ENCODE peak calls at places on chromosomes 13 and 19, in seven cellular contexts. Y, P, Q, G, W, M and A are unnamed samples.

GRCh38 chr13:40077396-40078027 is 422.1 kb downstream of the COG6 start:
- DNase-seq in G (no peak), Q (no peak), P (no peak), W (no peak), Y (no peak), M (no peak), A (no peak)

GRCh38 chr19:13099073-13099999 is 3.3 kb downstream of the LYL1 start:
- DNase-seq in G (peak; percentile 70), P (no peak), M (no peak), Y (no peak), Q (no peak), W (no peak), A (peak; percentile 37)

GRCh38 chr13:111630411-111630810 is 310.0 kb downstream of the TEX29 start:
- DNase-seq in P (no peak), M (no peak), W (no peak), Y (no peak), Q (no peak), G (no peak), A (no peak)

GRCh38 chr13:111597041-111598017 is 276.9 kb downstream of the TEX29 start:
- DNase-seq in M (no peak), G (no peak), Q (no peak), P (no peak), W (no peak), Y (no peak), A (no peak)

GRCh38 chr13:44819245-44819644 is 170.0 kb downstream of the NUFIP1 start:
- DNase-seq in Y (no peak), Q (peak; percentile 95), P (peak; percentile 93), M (peak; percentile 85), W (no peak), G (no peak), A (peak; percentile 82)

GRCh38 chr13:63910406-63910957 is 2494.8 kb upstream of the PCDH20 start:
- DNase-seq in Q (peak; percentile 7), Y (no peak), P (peak; percentile 6), G (no peak), M (no peak), W (no peak), A (peak; percentile 38)

GRCh38 chr19:19334063-19334988 is 13.7 kb downstream of the MAU2 start:
- DNase-seq in Q (no peak), G (no peak), W (no peak), P (no peak), M (no peak), Y (no peak), A (no peak)

GRCh38 chr13:108987488-108987887 is 358.1 kb downstream of the MYO16 start:
- DNase-seq in G (no peak), W (no peak), Q (peak; percentile 62), Y (no peak), M (no peak), P (peak; percentile 23), A (peak; percentile 7)

GRCh38 chr19:53870485-53870844 is 2.8 kb downstream of the MYADM start:
- DNase-seq in M (no peak), P (no peak), Q (no peak), G (no peak), Y (no peak), W (no peak), A (no peak)

GRCh38 chr13:30792257-30793000 is 57.1 kb downstream of the ALOX5AP start:
- DNase-seq in M (peak; percentile 47), P (peak; percentile 93), W (peak; percentile 76), Y (peak; percentile 84), G (peak; percentile 79), Q (peak; percentile 94), A (peak; percentile 92)

GRCh38 chr13:50697746-50698526 is 145.6 kb downstream of the DLEU7 start:
- DNase-seq in Y (no peak), M (no peak), P (no peak), W (no peak), Q (no peak), G (no peak), A (no peak)

GRCh38 chr13:23848639-23849282 is 40.4 kb downstream of the MIPEP start:
- DNase-seq in M (no peak), G (no peak), W (no peak), Y (no peak), Q (no peak), P (no peak), A (no peak)

GRCh38 chr13:47672982-47673670 is 327.9 kb downstream of the SUCLA2 start:
- DNase-seq in W (no peak), P (peak; percentile 94), Q (peak; percentile 93), M (no peak), Y (no peak), G (no peak), A (peak; percentile 95)

GRCh38 chr13:50678464-50679162 is 164.9 kb downstream of the DLEU7 start:
- DNase-seq in M (peak; percentile 36), P (peak; percentile 99), Y (no peak), Q (peak; percentile 60), G (no peak), W (no peak), A (peak; percentile 55)

GRCh38 chr13:112596220-112596619 is 8.3 kb upstream of the TUBGCP3 start:
- DNase-seq in Y (no peak), W (no peak), M (no peak), G (no peak), Q (no peak), P (peak; percentile 55), A (no peak)

GRCh38 chr13:66689628-66690027 is 540.5 kb downstream of the PCDH9 start:
- DNase-seq in M (no peak), W (no peak), Y (no peak), G (no peak), Q (peak; percentile 40), P (peak; percentile 12), A (peak; percentile 71)

GRCh38 chr13:103282571-103283450 is 216.6 kb upstream of the SLC10A2 start:
- DNase-seq in Y (no peak), M (no peak), P (peak; percentile 93), G (no peak), Q (peak; percentile 49), W (no peak), A (peak; percentile 95)
- H3K4me3 ChIP-seq in Y (no peak overlapping the region), M (no peak overlapping the region), P (peak overlapping the region; percentile 23), G (no peak overlapping the region), Q (no peak overlapping the region), W (no peak overlapping the region), A (peak overlapping the region; percentile 36)

GRCh38 chr13:92966341-92966740 is 260.3 kb upstream of the GPC6 start:
- DNase-seq in G (no peak), M (no peak), W (no peak), P (no peak), Q (no peak), Y (no peak), A (no peak)

GRCh38 chr13:92963029-92963428 is 263.6 kb upstream of the GPC6 start:
- DNase-seq in P (peak; percentile 60), W (no peak), G (no peak), Q (peak; percentile 20), Y (no peak), M (no peak), A (no peak)

GRCh38 chr13:92972751-92973150 is 253.9 kb upstream of the GPC6 start:
- DNase-seq in Q (no peak), P (no peak), Y (no peak), M (no peak), W (no peak), G (no peak), A (no peak)

GRCh38 chr13:92966900-92967299 is 259.7 kb upstream of the GPC6 start:
- DNase-seq in M (no peak), Q (no peak), P (no peak), W (no peak), G (no peak), Y (no peak), A (no peak)

DNA sequence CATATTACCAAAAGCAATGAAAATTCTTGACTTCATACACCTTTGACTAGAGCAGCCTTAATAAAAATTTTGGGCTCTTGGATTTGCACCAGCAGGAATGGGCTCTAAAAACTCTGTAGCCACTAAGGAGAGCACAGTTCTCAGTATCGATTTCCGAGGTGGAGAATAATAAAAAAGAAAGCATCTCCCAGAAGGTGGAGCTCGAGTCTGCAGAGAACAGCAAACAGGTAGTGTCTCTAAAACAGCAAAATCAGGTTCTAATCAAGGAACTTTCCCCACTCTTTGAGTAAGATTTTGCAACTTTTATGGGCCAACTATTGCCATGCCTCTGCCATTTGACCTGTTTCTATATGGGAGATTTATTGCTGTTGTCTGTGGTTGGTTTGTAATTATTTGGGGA is 258.7 kb upstream of the GPC6 start:
- DNase-seq in G (no peak), W (no peak), P (no peak), Q (peak; percentile 16), Y (no peak), M (no peak), A (peak; percentile 23)
- TF ChIP-seq CTCF in G (no peak), W (no peak), P (no peak), Q (peak; percentile 46), Y (no peak), M (no peak), A (peak; percentile 15)

DNA sequence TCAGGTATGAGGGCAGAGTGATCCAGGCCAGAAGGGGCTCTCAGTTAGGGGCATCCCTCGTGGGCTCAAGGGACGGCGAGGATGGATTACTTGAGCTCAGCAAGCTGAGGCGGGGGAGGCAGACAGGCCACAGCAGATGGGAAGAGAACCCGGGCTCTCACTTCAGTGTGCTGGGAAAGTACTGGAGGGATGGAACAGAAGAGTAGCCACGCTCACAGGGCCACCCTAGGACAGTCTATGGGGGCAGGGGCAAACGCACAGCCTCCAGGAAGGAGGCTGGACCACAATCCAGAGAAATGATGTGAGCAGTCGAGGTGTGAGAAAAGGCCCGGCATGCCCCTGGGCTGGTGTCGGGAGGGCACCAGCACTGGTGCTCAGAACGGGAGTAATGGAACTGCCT is 9.2 kb downstream of the GJA3 start:
- DNase-seq in G (no peak), Q (no peak), P (no peak), W (no peak), M (no peak), Y (no peak), A (no peak)
- H3K4me3 ChIP-seq in G (no peak overlapping the region), Q (no peak overlapping the region), P (no peak overlapping the region), W (no peak overlapping the region), M (no peak overlapping the region), Y (no peak overlapping the region), A (no peak overlapping the region)

GRCh38 chr13:93058301-93058700 is 168.3 kb upstream of the GPC6 start:
- DNase-seq in M (no peak), Y (no peak), W (no peak), Q (no peak), P (no peak), G (no peak), A (no peak)
- TF ChIP-seq CTCF in M (no peak), Y (no peak), W (no peak), Q (no peak), P (no peak), G (no peak), A (no peak)

GRCh38 chr13:100989424-100989823 is 314.8 kb upstream of the TMTC4 start:
- DNase-seq in M (no peak), P (no peak), G (no peak), Q (no peak), W (no peak), Y (no peak), A (no peak)
- H3K4me3 ChIP-seq in M (no peak overlapping the region), P (no peak overlapping the region), G (no peak overlapping the region), Q (no peak overlapping the region), W (no peak overlapping the region), Y (no peak overlapping the region), A (no peak overlapping the region)

DNA sequence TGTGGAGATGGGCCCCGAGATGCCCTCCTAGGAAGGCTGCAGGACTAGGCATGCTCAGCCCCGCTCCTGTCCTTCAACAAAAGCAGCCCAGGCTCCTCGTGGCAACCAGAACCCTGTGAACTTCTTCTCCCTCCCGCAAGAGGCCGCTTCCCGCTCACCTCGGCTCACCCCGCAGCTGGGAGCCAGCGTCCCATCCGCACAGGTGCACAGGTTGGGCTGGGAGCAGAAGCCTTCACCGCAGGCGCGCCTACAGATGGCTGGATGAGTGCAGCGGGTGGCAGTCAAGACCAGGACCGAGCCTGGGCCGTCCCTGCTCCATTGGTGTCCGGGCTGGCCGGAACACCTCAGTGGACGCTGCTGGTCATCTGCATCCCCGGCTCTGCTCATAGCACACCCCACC is 3.4 kb downstream of the FBN3 start:
- DNase-seq in W (no peak), Q (no peak), Y (no peak), P (no peak), M (no peak), G (no peak), A (no peak)
- TF ChIP-seq CTCF in W (no peak), Q (no peak), Y (no peak), P (no peak), M (no peak), G (no peak), A (no peak)